ENCODE peak calls at places on chromosomes 4 and X, in seven cellular contexts. M is breast epithelium, D is HCT116, K is K562, S is sigmoid colon, U is GM12891, T is stomach. V is an unnamed sample.

GRCh38 chr4:82721819-82722423 is 76.7 kb downstream of the SCD5 start:
- DNase-seq in M (no peak), D (peak; percentile 10), K (peak; percentile 35), S (no peak), U (peak; percentile 26), T (peak; percentile 39), V (no peak)

GRCh38 chr4:141645611-141646340 is 9.4 kb downstream of the IL15 start:
- DNase-seq in M (no peak), D (no peak), K (no peak), S (no peak), U (no peak), T (no peak), V (no peak)

GRCh38 chr4:41028392-41029076 is 185.8 kb downstream of the APBB2 start:
- DNase-seq in M (no peak), D (no peak), K (no peak), S (no peak), U (no peak), T (no peak), V (no peak)

GRCh38 chrX:7115557-7115956 is 32.0 kb upstream of the STS start:
- DNase-seq in M (no peak), D (no peak), K (no peak), S (no peak), U (no peak), T (no peak), V (no peak)

GRCh38 chrX:49040376-49040955 is 2.7 kb downstream of the TFE3 start:
- DNase-seq in M (no peak), D (no peak), K (no peak), S (no peak), U (no peak), T (no peak), V (no peak)

GRCh38 chrX:137424679-137425078 is 141.2 kb upstream of the ZIC3 start:
- DNase-seq in M (no peak), D (no peak), K (no peak), S (no peak), U (no peak), T (no peak), V (no peak)

GRCh38 chr4:140704964-140705363 is 51.2 kb downstream of the TBC1D9 start:
- DNase-seq in M (no peak), D (no peak), K (no peak), S (no peak), U (no peak), T (no peak), V (no peak)

GRCh38 chr4:54843946-54844345 is 186.2 kb downstream of the KIT start:
- DNase-seq in M (no peak), D (no peak), K (no peak), S (no peak), U (no peak), T (no peak), V (no peak)

GRCh38 chrX:64093761-64094160 is 111.7 kb downstream of the AMER1 start:
- DNase-seq in M (no peak), D (no peak), K (no peak), S (no peak), U (no peak), T (no peak), V (no peak)

GRCh38 chrX:12986164-12986779 is 11.4 kb downstream of the TMSB4X start:
- DNase-seq in M (no peak), D (no peak), K (peak; percentile 51), S (no peak), U (no peak), T (no peak), V (no peak)
- TF ChIP-seq POLR2A in M (no peak), D (no peak), K (no peak), S (no peak), U (no peak), T (no peak), V (no peak)

DNA sequence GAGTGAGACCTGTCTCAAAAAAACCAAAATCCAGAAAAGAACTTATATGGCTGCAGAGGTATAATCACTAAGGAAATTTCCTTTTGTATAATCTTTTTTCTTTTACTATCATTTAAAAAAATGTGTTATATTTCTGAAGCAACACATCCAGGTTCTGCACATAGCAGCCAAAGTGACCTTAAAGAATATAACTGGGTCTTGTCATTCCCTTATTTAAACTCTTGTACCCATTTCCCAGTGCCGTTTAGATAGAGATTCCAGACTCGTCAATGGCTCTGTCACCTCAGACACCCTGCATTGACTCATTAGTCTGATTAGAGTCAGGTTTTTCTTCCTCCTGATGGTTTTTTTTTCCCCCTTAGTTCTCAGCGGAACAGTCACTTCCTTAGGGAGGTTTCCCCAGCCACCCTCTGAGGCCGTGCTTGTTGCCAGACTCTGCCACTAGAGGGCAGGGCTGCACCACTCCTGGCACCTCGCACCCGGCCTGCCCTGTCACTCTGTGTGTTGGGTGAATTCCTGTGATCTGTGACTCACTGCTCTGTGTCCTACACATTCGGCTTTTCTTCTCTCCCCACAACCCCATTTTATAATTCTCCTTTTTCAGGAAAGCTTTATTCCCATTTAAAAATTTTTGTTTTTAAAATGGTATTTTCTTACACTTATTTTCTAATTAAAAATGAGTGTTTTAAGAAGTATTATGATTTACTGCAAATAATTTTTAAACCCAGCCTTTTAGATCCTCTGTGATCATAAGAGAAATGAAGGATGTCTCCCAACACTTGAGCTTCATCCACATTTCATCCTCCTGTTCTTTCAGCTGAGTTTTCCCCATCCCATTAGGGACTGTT is 32.1 kb downstream of the HTT start:
- DNase-seq in M (peak; percentile 79), D (peak; percentile 55), K (peak; percentile 87), S (peak; percentile 94), U (peak; percentile 62), T (peak; percentile 90), V (peak; percentile 94)
- TF ChIP-seq POLR2AphosphoS5 in M (peak; percentile 64), D (no peak), K (no peak), S (peak; percentile 35), U (no peak), T (peak; percentile 92), V (peak; percentile 61)

GRCh38 chr4:165112258-165113156 is at the start of gene TMEM192:
- DNase-seq in M (peak; percentile 93), D (peak; percentile 83), K (peak; percentile 97), S (peak; percentile 96), U (peak; percentile 86), T (peak; percentile 95), V (peak; percentile 99)
- TF ChIP-seq POLR2A in M (peak; percentile 79), D (no peak), K (peak; percentile 87), S (peak; percentile 70), U (peak; percentile 57), T (peak; percentile 59), V (no peak)

DNA sequence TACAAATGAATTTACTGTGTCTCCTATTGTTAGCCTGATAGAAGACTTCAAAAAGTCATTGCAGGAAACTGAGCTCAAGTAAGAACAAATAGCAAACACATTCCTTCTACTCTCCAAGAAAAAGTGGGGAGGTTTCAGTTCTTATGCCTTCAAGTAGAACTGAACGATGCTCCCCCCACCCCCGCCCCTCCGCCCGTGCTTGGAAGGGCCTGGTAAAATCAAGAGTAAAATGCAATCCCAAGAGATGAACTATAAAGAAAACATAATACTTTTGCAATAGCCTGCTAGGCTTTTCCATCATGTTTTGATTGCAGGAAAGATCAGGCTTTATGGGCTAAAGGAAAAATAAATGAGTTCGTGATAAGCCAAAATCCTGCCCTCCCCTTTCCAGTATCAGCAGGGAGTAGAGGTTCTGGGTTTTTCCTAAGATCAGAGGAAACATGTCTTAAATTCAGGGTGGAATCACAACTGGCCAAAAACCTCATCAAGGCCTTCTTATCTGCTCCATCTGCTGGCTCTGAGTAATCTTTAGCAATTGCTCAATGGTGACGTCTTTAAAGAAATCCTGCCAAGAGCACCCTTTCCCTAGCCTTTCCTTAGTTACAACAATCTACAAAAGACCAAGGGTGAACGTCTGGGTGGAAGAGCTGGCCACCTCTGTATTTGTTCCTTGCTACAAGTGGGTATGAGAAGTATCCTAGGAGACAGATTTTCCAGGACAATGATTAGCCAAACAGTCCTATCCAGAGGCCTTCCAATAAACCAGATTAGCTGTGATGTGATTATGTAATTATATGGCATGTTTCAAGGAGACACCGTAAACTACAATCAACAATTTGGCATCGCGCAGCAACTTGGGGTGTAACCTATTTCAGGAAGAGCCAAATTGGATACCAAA is 66.3 kb upstream of the FAM9C start:
- DNase-seq in M (no peak), D (peak; percentile 33), K (no peak), S (peak; percentile 73), U (no peak), T (no peak), V (no peak)
- TF ChIP-seq POLR2AphosphoS5 in M (no peak), D (no peak), K (no peak), S (peak; percentile 39), U (no peak), T (peak; percentile 53), V (no peak)

GRCh38 chr4:91256043-91256442 is 1047.7 kb upstream of the GRID2 start:
- DNase-seq in M (no peak), D (no peak), K (no peak), S (no peak), U (no peak), T (no peak), V (no peak)
- TF ChIP-seq POLR2A in M (no peak), D (no peak), K (no peak), S (no peak), U (no peak), T (no peak), V (no peak)

GRCh38 chr4:73872331-73873108 is 3.3 kb downstream of the CXCL1 start:
- DNase-seq in M (no peak), D (no peak), K (no peak), S (no peak), U (no peak), T (no peak), V (no peak)
- TF ChIP-seq POLR2AphosphoS5 in M (no peak), D (no peak), K (no peak), S (no peak), U (no peak), T (peak; percentile 22), V (peak; percentile 61)

DNA sequence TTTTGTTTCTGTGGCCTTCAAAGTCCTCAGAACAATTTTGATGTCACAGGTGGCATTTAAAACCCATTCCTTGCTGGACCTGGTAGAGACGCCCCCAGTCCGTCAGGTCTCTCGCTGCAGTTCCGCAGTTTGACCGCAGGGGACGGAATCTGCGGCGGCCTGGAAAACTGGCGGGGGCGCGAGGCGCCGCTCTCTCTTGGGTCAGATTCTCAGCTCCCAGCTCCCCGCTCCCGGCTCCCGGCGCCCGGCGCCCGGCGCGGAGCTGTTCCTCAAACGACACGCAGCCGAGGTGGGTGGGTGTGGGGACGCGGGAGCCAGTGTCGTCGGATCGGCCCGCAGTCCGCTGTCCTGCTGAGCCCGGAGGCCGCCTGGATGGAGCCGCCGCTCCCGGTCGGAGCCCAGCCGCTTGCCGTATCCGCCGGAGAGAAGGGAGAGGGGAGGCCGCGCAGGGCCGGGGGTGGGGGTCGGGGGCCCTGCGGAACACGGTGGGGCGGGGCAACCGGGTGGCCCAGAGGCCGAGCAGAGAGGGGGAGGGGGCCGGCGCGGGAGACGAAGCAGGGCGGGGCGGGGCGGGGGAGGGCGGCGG is at the start of gene OCRL:
- DNase-seq in M (peak; percentile 42), D (peak; percentile 34), K (peak; percentile 82), S (peak; percentile 85), U (peak; percentile 46), T (peak; percentile 68), V (peak; percentile 88)
- TF ChIP-seq POLR2A in M (no peak), D (no peak), K (peak; percentile 73), S (no peak), U (no peak), T (no peak), V (no peak)